ENCODE peak calls at places on chromosomes 13 and 19, in ten cellular contexts. S, H, X, V, K, A, P, N, C and Y are unnamed samples.

GRCh38 chr13:106561551-106562170 is 6.3 kb downstream of the ARGLU1 start:
- DNase-seq in V (peak), K (no peak), P (peak), S (peak), N (peak), H (no peak), C (no peak), A (peak), X (peak), Y (no peak)

GRCh38 chr19:17766543-17767131 is 15.4 kb downstream of the FCHO1 start:
- DNase-seq in S (peak), P (peak), X (peak), H (peak), A (peak), V (no peak), C (peak), N (peak), K (peak), Y (peak)

GRCh38 chr13:27617801-27618411 is 2.4 kb downstream of the LNX2 start:
- DNase-seq in V (no peak), C (no peak), H (no peak), K (no peak), P (no peak), A (no peak), N (no peak), S (no peak), X (no peak), Y (no peak)

GRCh38 chr13:103277099-103277498 is 210.9 kb upstream of the SLC10A2 start:
- DNase-seq in X (no peak), C (no peak), N (no peak), V (no peak), A (no peak), K (no peak), S (no peak), P (no peak), H (no peak), Y (no peak)

GRCh38 chr13:111090169-111090568 is 24.9 kb upstream of the ARHGEF7 start:
- DNase-seq in S (no peak), X (no peak), A (no peak), P (no peak), K (no peak), C (no peak), N (no peak), V (no peak), H (no peak), Y (no peak)

GRCh38 chr13:51726446-51727185 is 77.3 kb downstream of the DHRS12 start:
- DNase-seq in X (peak), S (peak), N (peak), V (no peak), C (no peak), P (peak), K (no peak), A (no peak), H (no peak), Y (no peak)

GRCh38 chr19:19461671-19462622 is 53.4 kb downstream of the TSSK6 start:
- DNase-seq in S (peak), A (peak), X (no peak), V (no peak), H (peak), K (peak), N (peak), C (peak), P (peak), Y (peak)

GRCh38 chr13:29991343-29991742 is 140.9 kb upstream of the UBL3 start:
- DNase-seq in S (peak), V (no peak), K (no peak), X (peak), A (no peak), P (peak), N (peak), H (no peak), C (no peak), Y (no peak)

GRCh38 chr13:76799696-76800095 is 86.5 kb downstream of the KCTD12 start:
- DNase-seq in C (no peak), P (peak), A (no peak), X (no peak), S (no peak), N (peak), V (peak), H (no peak), K (no peak), Y (no peak)

GRCh38 chr13:112812306-112813034 is 122.6 kb downstream of the ATP11A start:
- DNase-seq in X (no peak), P (no peak), A (no peak), K (peak), H (no peak), N (peak), V (no peak), C (no peak), S (no peak), Y (peak)

GRCh38 chr13:111006508-111007031 is 91.7 kb upstream of the ANKRD10 start:
- DNase-seq in C (no peak), V (no peak), K (peak), P (peak), N (peak), X (peak), S (peak), A (no peak), H (no peak), Y (no peak)

GRCh38 chr13:106738279-106738678 is 170.3 kb upstream of the ARGLU1 start:
- DNase-seq in K (no peak), V (no peak), N (no peak), S (no peak), P (no peak), H (no peak), C (no peak), A (no peak), X (no peak), Y (no peak)

GRCh38 chr13:63041640-63042414 is 1626.2 kb upstream of the PCDH20 start:
- DNase-seq in H (no peak), N (peak), C (no peak), V (no peak), S (no peak), K (no peak), X (peak), P (peak), A (no peak), Y (no peak)

GRCh38 chr13:34678154-34678553 is 263.9 kb upstream of the NBEA start:
- DNase-seq in K (no peak), C (no peak), N (peak), X (no peak), P (peak), S (peak), V (no peak), A (no peak), H (no peak), Y (no peak)

DNA sequence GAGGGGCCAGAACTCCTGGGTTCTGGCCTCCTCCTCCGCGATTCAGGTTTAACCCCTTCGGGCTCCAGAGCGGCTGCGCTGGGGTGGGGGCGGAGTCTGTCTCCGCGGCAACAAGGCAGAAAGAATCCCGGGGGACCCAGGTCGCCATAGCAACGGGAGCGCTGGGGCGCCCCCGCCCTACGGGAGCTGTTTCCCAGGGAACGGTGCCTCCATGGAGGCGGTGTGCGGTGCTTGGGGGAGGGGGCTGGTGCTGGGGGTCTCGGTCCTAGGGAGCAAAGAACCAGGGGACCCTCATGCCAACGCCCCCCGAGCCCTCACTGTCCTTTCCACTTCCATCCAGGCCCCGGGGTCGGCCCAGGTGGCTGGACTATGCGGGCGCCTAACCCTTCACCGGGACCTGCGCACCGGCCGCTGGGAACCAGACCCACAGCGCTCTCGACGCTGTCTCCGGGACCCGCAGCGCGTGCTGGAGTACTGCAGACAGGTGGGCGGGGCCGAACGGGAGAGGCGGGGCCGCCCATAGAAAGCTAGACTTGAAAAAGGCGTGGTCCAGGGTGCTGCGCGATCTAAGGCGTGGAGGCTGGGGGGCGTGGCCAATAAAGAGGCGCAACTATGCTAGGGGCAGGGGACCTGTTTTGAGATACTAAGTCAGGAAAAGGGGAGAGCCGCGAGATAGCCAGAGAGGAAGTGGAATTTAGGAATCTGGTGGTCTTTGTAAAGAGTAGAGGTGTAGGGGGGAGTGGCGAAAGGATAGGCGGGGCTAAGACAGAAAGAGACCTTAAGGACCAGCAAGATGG is 1.2 kb downstream of the APLP1 start:
- DNase-seq in P (peak), H (peak), C (peak), N (peak), V (peak), K (no peak), S (peak), A (peak), X (peak), Y (peak)
- TF ChIP-seq CTCF in P (no peak), H (no peak), C (no peak), N (no peak), V (no peak), K (no peak), S (no peak), A (no peak), X (no peak), Y (no peak)

GRCh38 chr13:89115307-89115706 is 1444.1 kb downstream of the SLITRK5 start:
- DNase-seq in A (no peak), H (no peak), S (no peak), P (no peak), C (no peak), N (no peak), V (peak), K (no peak), X (no peak), Y (no peak)
- TF ChIP-seq CTCF in A (peak), H (peak), S (no peak), P (peak), C (no peak), N (no peak), V (peak), K (no peak), X (no peak), Y (peak)

DNA sequence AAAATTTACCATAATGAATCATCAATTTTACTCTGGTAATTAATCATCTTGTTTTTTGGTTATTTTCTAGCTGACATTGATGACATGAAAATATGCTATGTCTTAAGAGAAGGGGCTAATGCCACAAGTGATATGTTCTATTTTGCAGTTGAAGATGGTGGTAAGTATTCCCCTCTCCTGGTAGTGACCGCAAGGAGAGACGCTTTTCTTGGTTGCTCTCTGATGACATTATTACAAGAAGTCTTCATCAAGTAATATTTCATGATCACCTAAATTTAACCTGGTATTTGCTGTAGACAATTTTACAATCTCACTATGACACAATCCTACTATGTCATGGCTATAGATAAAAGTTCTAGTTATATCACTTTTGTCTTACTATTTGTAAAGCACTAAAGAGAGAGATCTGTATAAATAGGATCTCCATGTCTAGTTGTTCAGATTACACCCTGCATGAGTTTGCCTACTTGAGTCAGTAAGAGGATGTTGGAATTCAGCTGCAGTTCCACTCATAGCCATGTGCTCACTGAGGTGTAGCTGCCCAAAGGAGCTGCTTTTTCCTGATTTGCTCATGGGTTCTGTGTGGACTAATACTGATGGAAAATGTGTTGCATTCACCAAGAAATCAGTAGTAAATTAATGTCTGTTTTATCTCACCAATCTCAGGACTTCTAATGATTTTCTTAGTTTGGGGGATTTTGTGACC is 10.9 kb downstream of the FREM2 start:
- DNase-seq in N (peak), C (peak), X (no peak), K (no peak), H (no peak), S (no peak), P (peak), A (no peak), V (peak), Y (no peak)
- TF ChIP-seq CTCF in N (no peak), C (no peak), X (no peak), K (no peak), H (peak), S (no peak), P (no peak), A (no peak), V (no peak), Y (no peak)

DNA sequence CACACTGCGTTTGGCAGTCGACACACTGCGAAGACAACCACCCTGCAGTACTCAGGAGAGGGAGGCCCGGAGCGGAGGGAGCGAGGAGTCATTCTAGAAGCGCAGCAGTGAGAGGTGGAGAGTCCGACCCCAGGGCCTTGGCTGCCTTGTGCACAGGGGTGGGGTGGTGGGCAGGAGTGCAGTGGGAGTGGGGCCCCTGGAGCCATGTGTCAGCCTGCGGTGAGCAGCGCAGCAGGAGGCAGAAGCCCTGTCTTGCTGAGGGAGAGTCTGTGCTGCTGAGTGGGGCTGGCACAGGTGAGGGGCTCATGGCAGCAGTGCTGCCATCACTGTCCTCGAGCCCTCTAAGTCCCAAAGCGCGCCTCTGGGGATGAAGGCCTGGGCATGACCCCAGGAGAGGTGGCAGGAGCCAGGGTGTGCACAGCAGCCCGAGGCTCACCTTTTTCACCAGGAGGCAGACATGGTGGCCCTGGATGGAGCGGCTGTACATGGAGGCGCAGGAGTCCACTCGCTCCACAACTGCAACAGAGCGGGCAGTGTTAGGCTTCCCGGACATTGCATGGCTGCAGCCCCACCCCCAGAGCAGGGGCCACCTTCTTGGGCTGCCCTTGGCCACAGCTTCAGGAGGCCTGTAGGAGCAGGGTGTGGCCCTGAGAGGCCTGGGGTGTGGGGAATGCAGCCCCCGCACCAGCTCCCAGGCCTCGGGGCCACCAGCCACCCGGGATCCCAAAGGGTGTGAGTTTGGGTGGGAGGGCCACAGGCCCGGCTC is 11.7 kb downstream of the IZUMO4 start:
- DNase-seq in X (no peak), N (no peak), S (no peak), H (no peak), C (no peak), P (no peak), K (no peak), A (no peak), V (no peak), Y (no peak)
- TF ChIP-seq CTCF in X (no peak), N (no peak), S (no peak), H (no peak), C (no peak), P (no peak), K (no peak), A (no peak), V (no peak), Y (no peak)

GRCh38 chr13:24016046-24016445 is 118.7 kb upstream of the C1QTNF9B start:
- DNase-seq in S (no peak), K (no peak), A (no peak), H (no peak), X (no peak), N (no peak), P (no peak), V (no peak), C (no peak), Y (no peak)

GRCh38 chr13:24013189-24013588 is 115.9 kb upstream of the C1QTNF9B start:
- DNase-seq in A (no peak), N (no peak), K (no peak), H (no peak), S (no peak), P (no peak), C (no peak), V (no peak), X (no peak), Y (no peak)

GRCh38 chr13:24011266-24011665 is 114.0 kb upstream of the C1QTNF9B start:
- DNase-seq in H (no peak), N (no peak), K (no peak), A (no peak), P (no peak), V (no peak), X (no peak), C (no peak), S (no peak), Y (no peak)

GRCh38 chr13:24008679-24009078 is 111.4 kb upstream of the C1QTNF9B start:
- DNase-seq in V (no peak), X (peak), S (peak), C (no peak), P (peak), K (no peak), N (peak), H (no peak), A (no peak), Y (no peak)

GRCh38 chr13:24012648-24013047 is 115.3 kb upstream of the C1QTNF9B start:
- DNase-seq in P (no peak), C (peak), K (no peak), N (no peak), A (no peak), X (no peak), V (no peak), H (no peak), S (no peak), Y (no peak)
- TF ChIP-seq CTCF in P (no peak), C (no peak), K (no peak), N (no peak), A (no peak), X (no peak), V (no peak), H (no peak), S (no peak), Y (no peak)

DNA sequence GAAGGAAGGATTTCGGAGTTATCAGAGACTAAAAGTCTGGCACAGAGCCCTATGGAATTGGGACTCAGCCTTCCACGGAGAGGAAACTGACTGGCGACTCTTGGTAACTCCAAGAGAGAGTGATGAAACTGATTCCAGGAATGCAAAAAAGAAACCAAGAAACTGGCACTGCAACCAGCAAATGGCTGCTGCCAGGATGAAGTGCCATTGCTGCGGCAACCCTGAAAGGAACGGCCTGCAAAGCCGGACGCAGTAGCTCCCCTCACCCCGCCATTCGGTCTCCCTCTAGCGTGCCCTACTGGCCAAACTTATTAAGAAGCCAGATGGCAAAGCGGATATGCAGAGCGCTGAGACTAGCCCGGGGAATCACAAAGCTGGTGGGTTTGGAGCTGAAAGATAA is 236.0 kb downstream of the PCDH9 start:
- DNase-seq in V (no peak), A (peak), P (peak), C (no peak), H (peak), X (peak), S (peak), N (peak), K (peak), Y (peak)
- TF ChIP-seq CTCF in V (no peak), A (peak), P (peak), C (no peak), H (peak), X (peak), S (peak), N (peak), K (peak), Y (peak)

GRCh38 chr19:38130399-38130798 is 93.6 kb downstream of the DPF1 start:
- DNase-seq in P (no peak), X (no peak), N (no peak), H (no peak), C (no peak), A (no peak), S (no peak), K (no peak), V (no peak), Y (no peak)

GRCh38 chr19:38139122-38139521 is 84.9 kb downstream of the DPF1 start:
- DNase-seq in H (no peak), V (no peak), P (no peak), K (no peak), C (no peak), S (no peak), X (no peak), A (no peak), N (no peak), Y (no peak)

GRCh38 chr19:38132781-38133180 is 91.2 kb downstream of the DPF1 start:
- DNase-seq in H (no peak), K (no peak), X (no peak), A (no peak), V (no peak), C (no peak), N (no peak), P (no peak), S (no peak), Y (no peak)

GRCh38 chr19:38135150-38135998 is 88.6 kb downstream of the DPF1 start:
- DNase-seq in K (no peak), X (peak), A (peak), C (no peak), H (no peak), P (peak), N (no peak), V (no peak), S (peak), Y (no peak)

GRCh38 chr19:38134538-38135149 is 89.4 kb downstream of the DPF1 start:
- DNase-seq in H (peak), X (peak), C (peak), K (no peak), V (peak), S (peak), N (peak), P (peak), A (peak), Y (peak)
- TF ChIP-seq CTCF in H (peak), X (peak), C (peak), K (no peak), V (peak), S (peak), N (peak), P (peak), A (peak), Y (peak)